ENCODE peak calls at places on chromosomes 6 and 20, in seven cellular contexts. I is cardiac muscle cell, B is EL, L is WTC11, Q is fibroblast of mammary gland, M is left lung, T is spleen. W is an unnamed sample.

GRCh38 chr6:119894801-119895200 is 545.2 kb upstream of the MAN1A1 start:
- DNase-seq in I (peak; percentile 23), B (no peak), L (no peak), Q (no peak), M (no peak), T (no peak), W (no peak)

GRCh38 chr20:2793471-2793870 is 7.0 kb downstream of the CPXM1 start:
- DNase-seq in I (no peak), B (no peak), L (no peak), Q (no peak), M (no peak), T (no peak), W (no peak)

GRCh38 chr20:18847226-18847625 is 33.6 kb downstream of the SCP2D1 start:
- DNase-seq in I (no peak), B (no peak), L (no peak), Q (no peak), M (no peak), T (no peak), W (no peak)

GRCh38 chr20:48706710-48707339 is 121.0 kb downstream of the PREX1 start:
- DNase-seq in I (no peak), B (no peak), L (no peak), Q (no peak), M (no peak), T (peak; percentile 48), W (no peak)

GRCh38 chr6:152096863-152097496 is 289.5 kb downstream of the ESR1 start:
- DNase-seq in I (no peak), B (peak; percentile 80), L (no peak), Q (peak; percentile 94), M (no peak), T (no peak), W (no peak)

GRCh38 chr6:133136177-133136896 is 104.8 kb upstream of the EYA4 start:
- DNase-seq in I (no peak), B (no peak), L (no peak), Q (no peak), M (no peak), T (no peak), W (no peak)

GRCh38 chr20:32830437-32830836 is 10.7 kb downstream of the MAPRE1 start:
- DNase-seq in I (no peak), B (no peak), L (no peak), Q (peak; percentile 64), M (no peak), T (no peak), W (no peak)

GRCh38 chr20:43824699-43825402 is 89.8 kb upstream of the TOX2 start:
- DNase-seq in I (peak; percentile 61), B (no peak), L (peak; percentile 30), Q (peak; percentile 34), M (no peak), T (peak; percentile 4), W (peak; percentile 33)

GRCh38 chr6:19866199-19866872 is 29.2 kb downstream of the ID4 start:
- DNase-seq in I (no peak), B (no peak), L (no peak), Q (no peak), M (no peak), T (no peak), W (no peak)

GRCh38 chr20:32494498-32495216 is 90.5 kb downstream of the NOL4L start:
- DNase-seq in I (no peak), B (no peak), L (no peak), Q (no peak), M (peak; percentile 31), T (no peak), W (no peak)

GRCh38 chr6:145502417-145502816 is 232.9 kb downstream of the EPM2A start:
- DNase-seq in I (peak; percentile 22), B (no peak), L (no peak), Q (peak; percentile 7), M (no peak), T (no peak), W (peak; percentile 8)

GRCh38 chr6:48535569-48535968 is 424.6 kb upstream of the PTCHD4 start:
- DNase-seq in I (no peak), B (peak; percentile 51), L (no peak), Q (peak; percentile 90), M (no peak), T (no peak), W (no peak)

GRCh38 chr20:4064118-4064962 is 49.0 kb upstream of the RNF24 start:
- DNase-seq in I (peak; percentile 49), B (peak; percentile 93), L (peak; percentile 53), Q (peak; percentile 99), M (peak; percentile 95), T (peak; percentile 86), W (peak; percentile 9)

GRCh38 chr6:14921878-14922277 is 324.0 kb upstream of the JARID2 start:
- DNase-seq in I (no peak), B (no peak), L (no peak), Q (no peak), M (no peak), T (no peak), W (no peak)

GRCh38 chr6:108031968-108032367 is 42.6 kb downstream of the OSTM1 start:
- DNase-seq in I (no peak), B (no peak), L (no peak), Q (no peak), M (peak; percentile 61), T (no peak), W (no peak)

GRCh38 chr6:128465368-128466343 is 54.7 kb downstream of the PTPRK start:
- DNase-seq in I (no peak), B (no peak), L (no peak), Q (peak; percentile 19), M (no peak), T (no peak), W (no peak)

GRCh38 chr20:31608256-31608980 is 3.3 kb downstream of the ID1 start:
- DNase-seq in I (peak; percentile 89), B (peak; percentile 53), L (peak; percentile 95), Q (peak; percentile 58), M (peak; percentile 95), T (peak; percentile 85), W (peak; percentile 97)

GRCh38 chr6:150567360-150567759 is 32.3 kb upstream of the PLEKHG1 start:
- DNase-seq in I (peak; percentile 73), B (no peak), L (no peak), Q (no peak), M (no peak), T (no peak), W (no peak)